ENCODE peak calls at places on chromosomes 6 and 20, in four cellular contexts. I is neuronal stem cell, Z is endodermal cell, C is IMR-90. P is an unnamed sample.

GRCh38 chr6:1821188-1822183 is 211.8 kb downstream of the FOXC1 start:
- DNase-seq in I (no peak), Z (no peak), C (peak), P (no peak)

GRCh38 chr20:48209102-48209501 is 423.8 kb upstream of the SULF2 start:
- DNase-seq in I (no peak), Z (no peak), C (no peak), P (no peak)

GRCh38 chr6:8054276-8054675 is 9.9 kb downstream of the BLOC1S5 start:
- DNase-seq in I (no peak), Z (no peak), C (peak), P (no peak)

GRCh38 chr6:139062921-139063320 is 34.4 kb downstream of the ABRACL start:
- DNase-seq in I (no peak), Z (no peak), C (peak), P (peak)

GRCh38 chr20:48733296-48733790 is 94.5 kb downstream of the PREX1 start:
- DNase-seq in I (no peak), Z (no peak), C (peak), P (peak)

GRCh38 chr20:59195316-59195993 is 31.8 kb downstream of the ZNF831 start:
- DNase-seq in I (no peak), Z (peak), C (no peak), P (no peak)

GRCh38 chr20:45621593-45621992 is 7.9 kb upstream of the WFDC10A start:
- DNase-seq in I (no peak), Z (no peak), C (no peak), P (no peak)

GRCh38 chr20:63044605-63045004 is 37.8 kb upstream of the BHLHE23 start:
- DNase-seq in I (no peak), Z (no peak), C (no peak), P (no peak)

GRCh38 chr6:166623318-166623717 is 3.7 kb downstream of the RPS6KA2 start:
- DNase-seq in I (no peak), Z (no peak), C (no peak), P (no peak)

GRCh38 chr6:48378874-48379407 is 267.9 kb upstream of the PTCHD4 start:
- DNase-seq in I (no peak), Z (no peak), C (no peak), P (no peak)

GRCh38 chr20:64053841-64054661 is 4.6 kb upstream of the SOX18 start:
- DNase-seq in I (no peak), Z (peak), C (no peak), P (no peak)

GRCh38 chr6:44704240-44705150 is 317.0 kb downstream of the CDC5L start:
- DNase-seq in I (no peak), Z (no peak), C (no peak), P (no peak)

GRCh38 chr6:71288228-71289038 is at the start of gene OGFRL1:
- DNase-seq in I (peak), Z (peak), C (peak), P (no peak)

GRCh38 chr6:145031001-145031400 is 704.3 kb downstream of the EPM2A start:
- DNase-seq in I (no peak), Z (no peak), C (no peak), P (no peak)

GRCh38 chr6:139820191-139820590 is 445.7 kb upstream of the CITED2 start:
- DNase-seq in I (no peak), Z (no peak), C (peak), P (no peak)

GRCh38 chr20:5122861-5123260 is 3.1 kb upstream of the PCNA start:
- DNase-seq in I (no peak), Z (no peak), C (peak), P (no peak)

GRCh38 chr6:77015350-77015749 is 447.9 kb downstream of the HTR1B start:
- DNase-seq in I (no peak), Z (no peak), C (peak), P (no peak)

GRCh38 chr6:132973556-132973993 is 159.2 kb downstream of the RPS12 start:
- DNase-seq in I (no peak), Z (no peak), C (no peak), P (no peak)

GRCh38 chr6:136586295-136586694 is 36.1 kb upstream of the MAP7 start:
- DNase-seq in I (no peak), Z (no peak), C (peak), P (no peak)

GRCh38 chr20:4445331-4445730 is 276.4 kb upstream of the PRND start:
- DNase-seq in I (no peak), Z (no peak), C (no peak), P (no peak)

DNA sequence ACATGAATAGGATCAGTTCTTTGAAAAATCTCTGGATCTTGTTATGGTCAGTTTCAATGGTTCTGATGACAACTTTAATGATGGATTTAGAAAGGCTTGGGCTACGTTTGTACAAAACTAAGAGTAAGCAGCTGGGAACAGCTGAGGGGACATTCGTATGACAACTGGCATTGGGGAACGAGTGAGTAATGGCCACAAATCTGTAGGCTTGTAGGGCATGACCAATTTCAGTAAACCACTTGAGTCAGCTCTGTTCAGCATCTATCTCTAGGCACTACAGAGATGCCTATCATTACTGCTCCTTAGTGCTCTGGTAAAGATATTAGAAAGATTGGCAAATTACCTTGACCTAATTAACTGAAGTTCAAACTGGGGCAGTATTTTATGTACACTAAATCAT is 1375.6 kb downstream of the EPHA7 start:
- DNase-seq in I (no peak), Z (no peak), C (no peak), P (no peak)
- H3K9ac ChIP-seq in I (no peak), Z (no peak), C (no peak), P (no peak)

DNA sequence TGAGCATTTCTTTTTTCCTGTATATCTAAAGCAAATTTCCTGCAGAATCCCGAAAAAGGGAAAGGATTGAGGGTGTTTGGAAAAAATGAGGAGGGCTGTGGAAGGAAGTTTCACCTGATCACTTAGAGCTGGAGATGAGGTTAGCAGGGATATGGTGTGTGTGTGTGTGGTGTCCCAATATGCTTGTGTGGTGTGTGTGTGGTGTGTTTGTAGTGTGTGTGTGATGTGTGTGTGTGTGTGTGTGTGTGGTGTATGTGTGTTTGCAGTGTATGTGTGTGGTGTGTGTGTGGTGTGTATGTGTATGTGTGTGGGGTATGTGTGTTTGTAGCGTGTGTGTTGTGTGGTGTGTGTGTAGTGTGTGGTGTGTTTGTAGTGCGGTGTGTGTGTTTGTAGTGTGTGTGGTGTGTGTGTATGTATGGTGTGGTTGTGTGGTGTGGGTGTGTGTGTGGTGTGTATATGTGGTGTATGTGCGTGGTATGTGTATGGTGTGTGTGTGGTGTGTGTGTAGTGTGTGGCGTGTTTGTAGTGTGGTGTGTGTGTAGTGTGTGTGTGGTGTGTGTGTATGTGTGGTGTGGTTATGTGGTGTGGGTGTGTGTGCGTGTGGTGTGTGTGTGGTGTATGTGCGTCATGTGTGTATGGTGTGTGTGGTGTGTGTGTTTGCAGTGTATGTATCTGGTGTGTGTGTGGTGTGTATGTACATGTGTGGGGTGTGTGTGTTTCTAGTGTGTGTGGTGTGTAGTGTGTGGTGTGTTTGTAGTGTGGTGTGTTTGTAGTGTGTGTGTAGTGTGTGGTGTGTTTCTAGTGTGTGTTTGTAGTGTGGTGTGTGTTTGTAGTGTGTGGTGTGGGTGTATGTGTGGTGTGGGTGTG is 67.6 kb downstream of the GCNT2 start:
- DNase-seq in I (no peak), Z (no peak), C (no peak), P (no peak)
- H3K9ac ChIP-seq in I (peak), Z (peak), C (no peak), P (no peak)

GRCh38 chr6:397604-398003 is 6.1 kb downstream of the IRF4 start:
- DNase-seq in I (no peak), Z (no peak), C (no peak), P (no peak)
- H3K9ac ChIP-seq in I (no peak), Z (no peak), C (no peak), P (no peak)

DNA sequence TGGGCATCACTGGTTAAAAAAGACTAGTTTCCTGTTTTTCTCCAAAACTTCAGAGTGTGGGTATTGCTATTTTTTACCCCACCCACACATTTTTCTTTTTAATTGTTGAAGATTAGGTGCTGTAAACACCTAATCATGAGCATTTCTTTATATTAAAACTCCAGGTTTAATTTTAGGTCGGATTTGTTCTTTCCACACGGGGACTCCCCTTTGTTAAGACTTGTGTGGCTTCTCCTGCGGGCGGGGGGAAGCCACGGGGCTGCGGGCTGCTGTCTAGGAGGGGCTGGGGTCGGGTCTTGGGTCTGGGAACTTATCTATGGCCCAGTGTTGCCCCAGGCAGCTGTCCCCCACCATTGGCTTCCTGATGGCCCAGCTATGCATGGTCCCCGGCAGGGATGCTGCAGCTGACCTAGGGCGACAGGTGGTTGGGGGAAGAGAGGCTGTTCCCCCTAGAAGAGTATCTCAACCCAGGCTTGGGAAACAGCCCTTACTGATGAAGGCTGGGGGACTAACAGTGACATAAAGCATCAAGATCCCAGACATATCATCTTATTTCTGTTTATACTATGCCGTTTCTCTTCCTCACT is 87.3 kb downstream of the HIVEP2 start:
- DNase-seq in I (no peak), Z (no peak), C (no peak), P (no peak)
- H3K9ac ChIP-seq in I (no peak), Z (no peak), C (no peak), P (no peak)

DNA sequence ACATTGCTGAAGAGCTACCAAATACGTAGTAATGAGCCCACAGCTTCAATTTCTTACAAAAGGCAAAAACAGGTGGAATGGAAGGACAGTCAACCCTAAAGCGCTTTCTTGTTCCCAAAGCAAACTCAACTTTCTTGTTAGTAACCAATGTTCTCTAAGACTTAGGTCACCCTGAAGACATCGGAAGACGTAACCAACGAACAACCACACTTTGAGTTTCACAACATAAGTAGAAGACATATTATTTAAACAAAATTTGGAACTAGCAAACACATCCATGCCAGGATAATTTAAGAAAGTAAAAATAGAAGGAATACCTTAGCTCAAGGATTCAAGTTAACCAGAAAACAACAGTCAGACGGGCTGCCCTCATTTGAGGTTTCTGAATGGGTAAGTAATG is 51.0 kb downstream of the CNKSR3 start:
- DNase-seq in I (no peak), Z (no peak), C (no peak), P (no peak)
- H3K9ac ChIP-seq in I (no peak), Z (no peak), C (no peak), P (no peak)

GRCh38 chr20:37308098-37309050 is 18.9 kb downstream of the MANBAL start:
- DNase-seq in I (no peak), Z (no peak), C (no peak), P (no peak)
- H3K9ac ChIP-seq in I (no peak), Z (no peak), C (no peak), P (no peak)

GRCh38 chr20:50788045-50788867 is 6.6 kb upstream of the BCAS4 start:
- DNase-seq in I (no peak), Z (peak), C (peak), P (peak)
- H3K9ac ChIP-seq in I (no peak), Z (no peak), C (peak), P (peak)

DNA sequence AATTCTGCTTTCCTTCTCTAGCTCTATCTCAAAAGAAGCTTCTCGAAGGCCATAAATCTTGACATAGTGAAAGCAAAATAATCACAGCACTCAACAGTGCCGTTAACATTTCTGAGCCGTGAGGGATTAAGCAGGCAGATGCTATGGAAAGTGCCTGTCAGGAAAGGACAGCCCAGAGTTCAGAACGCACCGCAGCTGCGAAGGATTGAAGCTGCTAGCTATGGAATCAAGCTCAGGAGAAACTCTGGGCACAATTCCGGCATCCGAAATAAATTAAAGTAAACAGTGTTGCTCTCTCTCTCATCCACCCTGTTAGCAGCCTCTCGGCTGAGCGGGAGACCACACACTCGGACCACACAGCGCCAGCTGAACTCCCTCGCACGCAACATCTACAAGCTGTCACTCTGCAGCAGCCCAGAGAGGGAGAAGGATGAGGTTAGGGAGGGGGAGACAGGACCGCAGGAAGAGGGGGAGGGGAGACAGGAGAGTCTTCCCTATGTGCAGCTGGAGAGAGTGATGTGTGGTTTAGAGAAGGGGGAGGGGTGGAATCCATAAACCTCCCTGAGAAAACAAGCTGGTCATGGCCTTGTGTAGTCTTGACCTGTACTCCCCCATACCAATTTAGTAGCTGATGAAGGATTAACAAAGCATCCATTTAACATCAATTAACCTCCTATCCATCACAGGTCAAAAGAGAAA is 9.0 kb downstream of the EXOC2 start:
- DNase-seq in I (peak), Z (peak), C (peak), P (no peak)
- H3K9ac ChIP-seq in I (no peak), Z (no peak), C (no peak), P (no peak)

GRCh38 chr6:3355011-3355357 is 96.2 kb downstream of the PSMG4 start:
- DNase-seq in I (no peak), Z (no peak), C (no peak), P (no peak)
- H3K9ac ChIP-seq in I (no peak), Z (no peak), C (no peak), P (no peak)

GRCh38 chr20:25236450-25237304 is 11.2 kb upstream of the PYGB start:
- DNase-seq in I (no peak), Z (peak), C (no peak), P (no peak)

GRCh38 chr20:25242231-25242630 is 5.7 kb upstream of the PYGB start:
- DNase-seq in I (no peak), Z (peak), C (no peak), P (no peak)

GRCh38 chr20:25239387-25240370 is 8.2 kb upstream of the PYGB start:
- DNase-seq in I (no peak), Z (peak), C (no peak), P (no peak)

GRCh38 chr20:25237610-25238318 is 10.1 kb upstream of the PYGB start:
- DNase-seq in I (no peak), Z (no peak), C (peak), P (peak)

GRCh38 chr20:25238319-25239037 is 9.4 kb upstream of the PYGB start:
- DNase-seq in I (no peak), Z (no peak), C (peak), P (no peak)
- H3K9ac ChIP-seq in I (no peak), Z (no peak), C (peak), P (no peak)